ENCODE peak calls at places on chromosomes 13 and 19, in seven cellular contexts. A is SK-N-SH; U is GM13976; F is activated CD8-positive, alpha-beta T cell treated with anti-CD3 and anti-CD28 coated beads for 36 hours; T is IMR-90; G is fibroblast of the aortic adventitia; K is WTC11. P is an unnamed sample.

GRCh38 chr13:74288361-74288911 is 154.2 kb upstream of the KLF12 start:
- DNase-seq in K (peak), U (no peak), A (peak), T (no peak), F (peak), G (no peak), P (peak)

GRCh38 chr13:102977471-102977870 is 88.7 kb downstream of the SLC10A2 start:
- DNase-seq in K (no peak), G (no peak), T (no peak), U (no peak), A (no peak), F (no peak), P (no peak)

GRCh38 chr19:17949956-17950309 is 17.0 kb upstream of the KCNN1 start:
- DNase-seq in T (no peak), G (no peak), U (no peak), A (no peak), K (no peak), F (peak), P (no peak)

GRCh38 chr19:50198431-50199253 is 4.8 kb upstream of the MYH14 start:
- DNase-seq in U (no peak), K (no peak), F (no peak), A (no peak), G (no peak), T (no peak), P (no peak)

GRCh38 chr19:13992025-13992424 is 14.1 kb downstream of the RFX1 start:
- DNase-seq in A (no peak), U (no peak), F (no peak), K (no peak), T (no peak), G (no peak), P (no peak)

GRCh38 chr13:50261502-50261901 is 246.3 kb downstream of the KCNRG start:
- DNase-seq in K (no peak), G (no peak), U (no peak), A (no peak), F (no peak), T (no peak), P (no peak)

GRCh38 chr19:7505288-7505681 is 10.6 kb upstream of the ZNF358 start:
- DNase-seq in T (no peak), G (no peak), U (no peak), A (no peak), F (no peak), K (peak), P (no peak)

GRCh38 chr19:4773047-4773640 is 18.4 kb upstream of the FEM1A start:
- DNase-seq in T (no peak), F (no peak), U (no peak), G (no peak), K (no peak), A (no peak), P (peak)

GRCh38 chr19:48190288-48191284 is 20.1 kb downstream of the ZSWIM9 start:
- DNase-seq in A (no peak), K (peak), U (no peak), G (no peak), T (peak), F (peak), P (no peak)

GRCh38 chr13:34435338-34435737 is 506.7 kb upstream of the NBEA start:
- DNase-seq in U (no peak), F (no peak), A (no peak), T (no peak), K (no peak), G (no peak), P (no peak)

GRCh38 chr13:90553167-90553566 is 794.3 kb upstream of the MIR17HG start:
- DNase-seq in T (no peak), U (no peak), G (no peak), K (no peak), F (no peak), A (no peak), P (no peak)

GRCh38 chr19:39333507-39333906 is 2.3 kb downstream of the GMFG start:
- DNase-seq in U (no peak), K (no peak), A (no peak), T (no peak), G (no peak), F (no peak), P (no peak)

GRCh38 chr19:36245210-36246005 is 30.5 kb downstream of the ZNF146 start:
- DNase-seq in G (no peak), K (peak), A (peak), F (no peak), T (no peak), U (peak), P (no peak)

GRCh38 chr13:99792079-99792921 is 179.3 kb downstream of the ZIC5 start:
- DNase-seq in G (no peak), K (peak), A (no peak), U (no peak), F (no peak), T (no peak), P (no peak)

GRCh38 chr19:5997371-5997770 is 19.4 kb upstream of the RANBP3 start:
- DNase-seq in T (no peak), A (no peak), F (no peak), G (no peak), K (peak), U (no peak), P (no peak)

GRCh38 chr19:30326076-30326710 is 46.0 kb upstream of the ZNF536 start:
- DNase-seq in T (no peak), U (no peak), F (no peak), A (no peak), G (no peak), K (no peak), P (no peak)

GRCh38 chr13:95571941-95572340 is 19.4 kb downstream of the CLDN10 start:
- DNase-seq in G (no peak), F (no peak), A (no peak), K (no peak), U (no peak), T (no peak), P (no peak)

GRCh38 chr19:42345191-42345812 is 19.9 kb downstream of the MEGF8 start:
- DNase-seq in G (peak), K (no peak), A (no peak), F (no peak), T (peak), U (no peak), P (no peak)

GRCh38 chr19:42344336-42344893 is 19.0 kb downstream of the MEGF8 start:
- DNase-seq in F (no peak), G (no peak), T (no peak), A (no peak), U (no peak), K (no peak), P (no peak)

GRCh38 chr19:42348211-42348610 is 22.8 kb downstream of the MEGF8 start:
- DNase-seq in A (no peak), T (no peak), U (no peak), G (no peak), F (no peak), K (no peak), P (no peak)

GRCh38 chr19:42343344-42344110 is 18.1 kb downstream of the MEGF8 start:
- DNase-seq in U (no peak), A (peak), G (no peak), F (peak), K (peak), T (no peak), P (no peak)
- TF ChIP-seq CTCF in U (no peak), A (peak), G (no peak), F (no peak), K (peak), T (peak), P (peak)

GRCh38 chr19:42284066-42284501 is 15.0 kb downstream of the CIC start:
- DNase-seq in G (peak), U (peak), T (peak), A (peak), K (peak), F (peak), P (peak)
- TF ChIP-seq CTCF in G (no peak), U (no peak), T (no peak), A (no peak), K (no peak), F (no peak), P (no peak)

GRCh38 chr13:77916481-77916880 is 2.1 kb downstream of the EDNRB start:
- DNase-seq in A (no peak), U (no peak), G (no peak), F (no peak), T (no peak), K (no peak), P (no peak)
- TF ChIP-seq CTCF in A (no peak), U (no peak), G (no peak), F (no peak), T (no peak), K (no peak), P (no peak)

GRCh38 chr13:41196620-41197019 is 2.3 kb upstream of the KBTBD7 start:
- DNase-seq in T (no peak), K (no peak), A (no peak), U (no peak), F (peak), G (peak), P (no peak)
- TF ChIP-seq CTCF in T (peak), K (no peak), A (peak), U (no peak), F (no peak), G (peak), P (peak)

DNA sequence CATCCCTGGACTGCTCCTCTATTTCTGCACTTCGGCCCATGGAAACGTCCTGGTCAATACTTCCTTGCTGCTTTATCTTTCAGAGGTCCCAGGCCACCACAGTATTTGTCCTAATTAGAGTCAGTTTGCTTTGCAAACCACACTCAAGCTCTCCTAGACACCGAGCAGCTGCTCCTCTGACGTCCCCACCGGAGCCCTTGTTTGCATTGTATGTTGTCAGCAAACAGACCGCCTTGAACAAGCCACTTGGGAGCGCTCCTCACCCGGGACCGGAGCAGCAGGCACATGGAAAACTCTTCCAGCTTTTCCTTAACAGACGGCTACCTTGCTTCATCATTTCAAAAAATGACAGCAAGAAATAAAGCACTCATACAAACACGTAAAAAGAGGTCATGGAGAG is 51.5 kb upstream of the GTF3A start:
- DNase-seq in T (peak), A (no peak), G (no peak), U (no peak), K (peak), F (no peak), P (no peak)
- TF ChIP-seq CTCF in T (no peak), A (no peak), G (no peak), U (no peak), K (no peak), F (no peak), P (no peak)

DNA sequence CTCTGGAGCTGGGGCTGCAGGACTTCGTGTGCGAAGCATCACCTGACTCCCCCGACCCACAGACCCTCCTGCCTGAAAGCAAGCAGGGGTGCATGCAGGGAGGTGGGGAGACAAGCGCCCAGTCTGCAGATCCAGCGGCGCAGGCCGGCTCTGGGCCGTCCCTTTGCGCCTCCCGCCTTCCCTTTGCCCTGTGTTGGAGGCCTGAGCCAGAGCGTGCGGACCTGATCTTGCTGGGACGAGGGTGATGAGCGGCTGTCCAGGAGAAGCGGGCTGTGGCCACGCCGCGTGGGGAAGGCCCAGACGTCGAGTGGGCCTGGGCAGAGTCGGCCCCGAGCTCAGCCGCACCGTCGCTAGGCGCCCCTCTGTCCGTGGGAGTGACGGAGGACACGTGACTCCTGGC is 5.3 kb upstream of the GRTP1 start:
- DNase-seq in F (no peak), G (no peak), K (no peak), U (no peak), T (no peak), A (no peak), P (no peak)
- TF ChIP-seq CTCF in F (no peak), G (no peak), K (no peak), U (no peak), T (no peak), A (no peak), P (no peak)

DNA sequence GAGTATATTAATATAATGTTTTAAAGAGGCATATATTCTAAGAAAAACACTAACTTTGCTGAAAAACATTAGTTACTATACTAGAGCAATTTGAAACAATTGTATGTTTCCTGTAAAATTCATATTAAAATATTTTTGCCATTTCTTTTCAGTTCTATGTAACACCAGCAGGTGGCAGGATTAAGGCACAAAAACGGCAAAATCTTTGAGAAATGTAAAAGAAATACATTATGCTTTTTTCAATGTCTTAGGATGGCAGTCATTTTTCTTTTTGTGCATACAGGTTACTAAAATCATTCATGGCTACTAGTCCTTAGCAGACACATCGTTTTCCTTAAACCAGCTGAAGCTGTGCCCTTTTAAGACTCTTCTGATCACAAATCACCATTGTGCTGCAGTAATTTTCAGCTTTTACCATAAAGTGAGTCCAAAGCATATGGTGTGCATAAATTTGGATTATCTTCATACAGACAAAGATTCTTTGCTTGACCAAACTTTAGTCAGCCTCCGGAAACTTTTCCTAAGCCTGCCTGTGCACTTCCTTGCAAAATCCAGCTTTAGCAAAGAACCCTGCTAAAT is 800.7 kb upstream of the SLITRK5 start:
- DNase-seq in G (peak), U (no peak), T (peak), K (no peak), A (peak), F (no peak), P (peak)
- TF ChIP-seq CTCF in G (peak), U (peak), T (peak), K (peak), A (peak), F (peak), P (peak)

DNA sequence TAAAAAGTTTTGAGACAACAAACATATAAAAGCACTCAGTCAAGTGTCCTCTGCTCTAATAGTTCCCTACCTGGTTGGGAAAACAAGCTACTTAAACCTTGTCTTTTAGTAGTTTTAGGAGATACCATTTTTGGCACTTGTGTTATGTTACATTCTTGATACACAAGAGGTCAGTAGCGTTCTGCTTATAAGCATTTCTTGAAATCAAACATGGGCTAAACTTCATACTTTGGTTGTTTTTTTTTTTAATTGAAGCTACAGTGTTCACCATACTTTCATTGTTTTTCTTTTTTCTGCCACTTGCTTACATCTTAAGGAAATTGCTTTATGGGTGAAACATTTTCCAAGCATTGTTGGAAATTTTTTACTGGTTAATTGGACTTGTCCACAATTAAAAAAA is 12.9 kb downstream of the NHLRC3 start:
- DNase-seq in K (no peak), U (peak), G (peak), F (no peak), A (peak), T (peak), P (peak)
- TF ChIP-seq CTCF in K (no peak), U (peak), G (peak), F (peak), A (peak), T (peak), P (peak)

GRCh38 chr19:51703655-51704515 is 10.8 kb downstream of the SPACA6 start:
- DNase-seq in U (peak), T (peak), K (peak), F (peak), G (peak), A (peak), P (peak)
- TF ChIP-seq CTCF in U (peak), T (peak), K (no peak), F (peak), G (peak), A (peak), P (peak)

GRCh38 chr13:44350775-44351504 is 22.7 kb upstream of the SERP2 start:
- DNase-seq in G (no peak), K (no peak), U (no peak), A (peak), F (no peak), T (no peak), P (no peak)
- TF ChIP-seq CTCF in G (no peak), K (no peak), U (no peak), A (no peak), F (no peak), T (no peak), P (no peak)